ENCODE peak calls at places on chromosome 19, in seven cellular contexts. One of them, this sample, is unnamed.

GRCh38 chr19:18319591-18320135 is 3.2 kb downstream of the LSM4 start:
- DNase-seq in amniotic epithelial cell: no peak
- DNase-seq in stimulated activated CD4-positive, alpha-beta T cell treated with anti-CD3 and anti-CD28 coated beads, Interleukin-2, amount 100 ng/mL, for 48 hours: no peak
- DNase-seq in AG09319: no peak
- DNase-seq in activated CD4-positive, alpha-beta T cell treated with anti-CD3 and anti-CD28 coated beads, Interleukin-2, amount 50 U/mL, for 24 hours: no peak
- DNase-seq in NCI-H1092 treated with DMSO at 0.1 percent for 48 hours: no peak
- DNase-seq in adrenal gland: peak
- DNase-seq in this sample: no peak

GRCh38 chr19:39941615-39942507 is 7.4 kb upstream of the FCGBP start:
- DNase-seq in activated CD4-positive, alpha-beta T cell treated with anti-CD3 and anti-CD28 coated beads, Interleukin-2, amount 50 U/mL, for 24 hours: peak
- DNase-seq in NCI-H1092 treated with DMSO at 0.1 percent for 48 hours: no peak
- DNase-seq in AG09319: no peak
- DNase-seq in adrenal gland: no peak
- DNase-seq in stimulated activated CD4-positive, alpha-beta T cell treated with anti-CD3 and anti-CD28 coated beads, Interleukin-2, amount 100 ng/mL, for 48 hours: no peak
- DNase-seq in amniotic epithelial cell: no peak
- DNase-seq in this sample: no peak

GRCh38 chr19:45547211-45547770 is 37.3 kb downstream of the OPA3 start:
- DNase-seq in stimulated activated CD4-positive, alpha-beta T cell treated with anti-CD3 and anti-CD28 coated beads, Interleukin-2, amount 100 ng/mL, for 48 hours: no peak
- DNase-seq in AG09319: no peak
- DNase-seq in adrenal gland: no peak
- DNase-seq in activated CD4-positive, alpha-beta T cell treated with anti-CD3 and anti-CD28 coated beads, Interleukin-2, amount 50 U/mL, for 24 hours: no peak
- DNase-seq in NCI-H1092 treated with DMSO at 0.1 percent for 48 hours: no peak
- DNase-seq in amniotic epithelial cell: no peak
- DNase-seq in this sample: no peak

GRCh38 chr19:13001166-13001501 is 5.9 kb downstream of the NFIX start:
- DNase-seq in amniotic epithelial cell: no peak
- DNase-seq in activated CD4-positive, alpha-beta T cell treated with anti-CD3 and anti-CD28 coated beads, Interleukin-2, amount 50 U/mL, for 24 hours: no peak
- DNase-seq in stimulated activated CD4-positive, alpha-beta T cell treated with anti-CD3 and anti-CD28 coated beads, Interleukin-2, amount 100 ng/mL, for 48 hours: no peak
- DNase-seq in AG09319: no peak
- DNase-seq in adrenal gland: no peak
- DNase-seq in NCI-H1092 treated with DMSO at 0.1 percent for 48 hours: no peak
- DNase-seq in this sample: peak

GRCh38 chr19:14471436-14472187 is 3.5 kb downstream of the PTGER1 start:
- DNase-seq in AG09319: no peak
- DNase-seq in activated CD4-positive, alpha-beta T cell treated with anti-CD3 and anti-CD28 coated beads, Interleukin-2, amount 50 U/mL, for 24 hours: no peak
- DNase-seq in stimulated activated CD4-positive, alpha-beta T cell treated with anti-CD3 and anti-CD28 coated beads, Interleukin-2, amount 100 ng/mL, for 48 hours: no peak
- DNase-seq in adrenal gland: no peak
- DNase-seq in amniotic epithelial cell: no peak
- DNase-seq in NCI-H1092 treated with DMSO at 0.1 percent for 48 hours: no peak
- DNase-seq in this sample: no peak

GRCh38 chr19:39359026-39359425 is 16.8 kb downstream of the SAMD4B start:
- DNase-seq in amniotic epithelial cell: no peak
- DNase-seq in NCI-H1092 treated with DMSO at 0.1 percent for 48 hours: no peak
- DNase-seq in adrenal gland: no peak
- DNase-seq in activated CD4-positive, alpha-beta T cell treated with anti-CD3 and anti-CD28 coated beads, Interleukin-2, amount 50 U/mL, for 24 hours: no peak
- DNase-seq in AG09319: no peak
- DNase-seq in stimulated activated CD4-positive, alpha-beta T cell treated with anti-CD3 and anti-CD28 coated beads, Interleukin-2, amount 100 ng/mL, for 48 hours: no peak
- DNase-seq in this sample: no peak

GRCh38 chr19:51097166-51097736 is 11.0 kb downstream of the CTU1 start:
- DNase-seq in activated CD4-positive, alpha-beta T cell treated with anti-CD3 and anti-CD28 coated beads, Interleukin-2, amount 50 U/mL, for 24 hours: peak
- DNase-seq in AG09319: no peak
- DNase-seq in amniotic epithelial cell: peak
- DNase-seq in adrenal gland: peak
- DNase-seq in NCI-H1092 treated with DMSO at 0.1 percent for 48 hours: no peak
- DNase-seq in stimulated activated CD4-positive, alpha-beta T cell treated with anti-CD3 and anti-CD28 coated beads, Interleukin-2, amount 100 ng/mL, for 48 hours: peak
- DNase-seq in this sample: peak

GRCh38 chr19:52590728-52591127 is 20.6 kb downstream of the ZNF701 start:
- DNase-seq in NCI-H1092 treated with DMSO at 0.1 percent for 48 hours: no peak
- DNase-seq in AG09319: no peak
- DNase-seq in activated CD4-positive, alpha-beta T cell treated with anti-CD3 and anti-CD28 coated beads, Interleukin-2, amount 50 U/mL, for 24 hours: no peak
- DNase-seq in amniotic epithelial cell: no peak
- DNase-seq in stimulated activated CD4-positive, alpha-beta T cell treated with anti-CD3 and anti-CD28 coated beads, Interleukin-2, amount 100 ng/mL, for 48 hours: no peak
- DNase-seq in adrenal gland: no peak
- DNase-seq in this sample: no peak

GRCh38 chr19:45972081-45972943 is 1.4 kb downstream of the NOVA2 start:
- DNase-seq in amniotic epithelial cell: no peak
- DNase-seq in AG09319: no peak
- DNase-seq in stimulated activated CD4-positive, alpha-beta T cell treated with anti-CD3 and anti-CD28 coated beads, Interleukin-2, amount 100 ng/mL, for 48 hours: peak
- DNase-seq in NCI-H1092 treated with DMSO at 0.1 percent for 48 hours: no peak
- DNase-seq in adrenal gland: no peak
- DNase-seq in activated CD4-positive, alpha-beta T cell treated with anti-CD3 and anti-CD28 coated beads, Interleukin-2, amount 50 U/mL, for 24 hours: no peak
- DNase-seq in this sample: no peak

GRCh38 chr19:13102666-13103584 is at the start of gene LYL1:
- DNase-seq in adrenal gland: peak
- DNase-seq in AG09319: no peak
- DNase-seq in amniotic epithelial cell: peak
- DNase-seq in NCI-H1092 treated with DMSO at 0.1 percent for 48 hours: no peak
- DNase-seq in activated CD4-positive, alpha-beta T cell treated with anti-CD3 and anti-CD28 coated beads, Interleukin-2, amount 50 U/mL, for 24 hours: no peak
- DNase-seq in stimulated activated CD4-positive, alpha-beta T cell treated with anti-CD3 and anti-CD28 coated beads, Interleukin-2, amount 100 ng/mL, for 48 hours: peak
- DNase-seq in this sample: peak

GRCh38 chr19:1265611-1266115 is 3.5 kb upstream of the CIRBP start:
- DNase-seq in amniotic epithelial cell: no peak
- DNase-seq in AG09319: no peak
- DNase-seq in stimulated activated CD4-positive, alpha-beta T cell treated with anti-CD3 and anti-CD28 coated beads, Interleukin-2, amount 100 ng/mL, for 48 hours: no peak
- DNase-seq in adrenal gland: peak
- DNase-seq in activated CD4-positive, alpha-beta T cell treated with anti-CD3 and anti-CD28 coated beads, Interleukin-2, amount 50 U/mL, for 24 hours: no peak
- DNase-seq in NCI-H1092 treated with DMSO at 0.1 percent for 48 hours: no peak
- DNase-seq in this sample: peak

GRCh38 chr19:12333162-12334159 is at the start of gene ZNF563:
- DNase-seq in amniotic epithelial cell: peak
- DNase-seq in NCI-H1092 treated with DMSO at 0.1 percent for 48 hours: peak
- DNase-seq in stimulated activated CD4-positive, alpha-beta T cell treated with anti-CD3 and anti-CD28 coated beads, Interleukin-2, amount 100 ng/mL, for 48 hours: peak
- DNase-seq in activated CD4-positive, alpha-beta T cell treated with anti-CD3 and anti-CD28 coated beads, Interleukin-2, amount 50 U/mL, for 24 hours: peak
- DNase-seq in adrenal gland: peak
- DNase-seq in AG09319: peak
- DNase-seq in this sample: peak

GRCh38 chr19:42111384-42111783 is 20.9 kb downstream of the POU2F2 start:
- DNase-seq in AG09319: no peak
- DNase-seq in amniotic epithelial cell: peak
- DNase-seq in adrenal gland: no peak
- DNase-seq in NCI-H1092 treated with DMSO at 0.1 percent for 48 hours: no peak
- DNase-seq in activated CD4-positive, alpha-beta T cell treated with anti-CD3 and anti-CD28 coated beads, Interleukin-2, amount 50 U/mL, for 24 hours: no peak
- DNase-seq in stimulated activated CD4-positive, alpha-beta T cell treated with anti-CD3 and anti-CD28 coated beads, Interleukin-2, amount 100 ng/mL, for 48 hours: no peak
- DNase-seq in this sample: no peak

GRCh38 chr19:42352893-42353259 is 27.4 kb downstream of the MEGF8 start:
- DNase-seq in adrenal gland: no peak
- DNase-seq in stimulated activated CD4-positive, alpha-beta T cell treated with anti-CD3 and anti-CD28 coated beads, Interleukin-2, amount 100 ng/mL, for 48 hours: no peak
- DNase-seq in AG09319: no peak
- DNase-seq in activated CD4-positive, alpha-beta T cell treated with anti-CD3 and anti-CD28 coated beads, Interleukin-2, amount 50 U/mL, for 24 hours: no peak
- DNase-seq in amniotic epithelial cell: no peak
- DNase-seq in NCI-H1092 treated with DMSO at 0.1 percent for 48 hours: no peak
- DNase-seq in this sample: no peak

GRCh38 chr19:6021878-6022569 is 44.1 kb upstream of the RANBP3 start:
- DNase-seq in adrenal gland: peak
- DNase-seq in NCI-H1092 treated with DMSO at 0.1 percent for 48 hours: peak
- DNase-seq in stimulated activated CD4-positive, alpha-beta T cell treated with anti-CD3 and anti-CD28 coated beads, Interleukin-2, amount 100 ng/mL, for 48 hours: peak
- DNase-seq in activated CD4-positive, alpha-beta T cell treated with anti-CD3 and anti-CD28 coated beads, Interleukin-2, amount 50 U/mL, for 24 hours: peak
- DNase-seq in amniotic epithelial cell: peak
- DNase-seq in AG09319: peak
- DNase-seq in this sample: peak

GRCh38 chr19:41784337-41785239 is 11.8 kb upstream of the CEACAM3 start:
- DNase-seq in adrenal gland: no peak
- DNase-seq in stimulated activated CD4-positive, alpha-beta T cell treated with anti-CD3 and anti-CD28 coated beads, Interleukin-2, amount 100 ng/mL, for 48 hours: no peak
- DNase-seq in activated CD4-positive, alpha-beta T cell treated with anti-CD3 and anti-CD28 coated beads, Interleukin-2, amount 50 U/mL, for 24 hours: no peak
- DNase-seq in amniotic epithelial cell: no peak
- DNase-seq in AG09319: no peak
- DNase-seq in NCI-H1092 treated with DMSO at 0.1 percent for 48 hours: no peak
- DNase-seq in this sample: no peak

GRCh38 chr19:51122112-51122981 is 2.4 kb upstream of the SIGLEC9 start:
- DNase-seq in activated CD4-positive, alpha-beta T cell treated with anti-CD3 and anti-CD28 coated beads, Interleukin-2, amount 50 U/mL, for 24 hours: no peak
- DNase-seq in amniotic epithelial cell: peak
- DNase-seq in adrenal gland: no peak
- DNase-seq in stimulated activated CD4-positive, alpha-beta T cell treated with anti-CD3 and anti-CD28 coated beads, Interleukin-2, amount 100 ng/mL, for 48 hours: no peak
- DNase-seq in AG09319: no peak
- DNase-seq in NCI-H1092 treated with DMSO at 0.1 percent for 48 hours: no peak
- DNase-seq in this sample: no peak

GRCh38 chr19:18839465-18840287 is 7.9 kb downstream of the UPF1 start:
- DNase-seq in adrenal gland: peak
- DNase-seq in stimulated activated CD4-positive, alpha-beta T cell treated with anti-CD3 and anti-CD28 coated beads, Interleukin-2, amount 100 ng/mL, for 48 hours: no peak
- DNase-seq in activated CD4-positive, alpha-beta T cell treated with anti-CD3 and anti-CD28 coated beads, Interleukin-2, amount 50 U/mL, for 24 hours: no peak
- DNase-seq in AG09319: no peak
- DNase-seq in amniotic epithelial cell: peak
- DNase-seq in NCI-H1092 treated with DMSO at 0.1 percent for 48 hours: no peak
- DNase-seq in this sample: no peak

GRCh38 chr19:10701955-10702307 is 692 bp downstream of the QTRT1 start:
- DNase-seq in adrenal gland: no peak
- DNase-seq in stimulated activated CD4-positive, alpha-beta T cell treated with anti-CD3 and anti-CD28 coated beads, Interleukin-2, amount 100 ng/mL, for 48 hours: no peak
- DNase-seq in NCI-H1092 treated with DMSO at 0.1 percent for 48 hours: peak
- DNase-seq in activated CD4-positive, alpha-beta T cell treated with anti-CD3 and anti-CD28 coated beads, Interleukin-2, amount 50 U/mL, for 24 hours: no peak
- DNase-seq in AG09319: no peak
- DNase-seq in amniotic epithelial cell: no peak
- DNase-seq in this sample: no peak

GRCh38 chr19:53768401-53768800 is 55.7 kb downstream of the NLRP12 start:
- DNase-seq in activated CD4-positive, alpha-beta T cell treated with anti-CD3 and anti-CD28 coated beads, Interleukin-2, amount 50 U/mL, for 24 hours: no peak
- DNase-seq in AG09319: no peak
- DNase-seq in adrenal gland: no peak
- DNase-seq in NCI-H1092 treated with DMSO at 0.1 percent for 48 hours: no peak
- DNase-seq in stimulated activated CD4-positive, alpha-beta T cell treated with anti-CD3 and anti-CD28 coated beads, Interleukin-2, amount 100 ng/mL, for 48 hours: no peak
- DNase-seq in amniotic epithelial cell: no peak
- DNase-seq in this sample: no peak

GRCh38 chr19:18023596-18024212 is 15.7 kb downstream of the ARRDC2 start:
- DNase-seq in adrenal gland: peak
- DNase-seq in stimulated activated CD4-positive, alpha-beta T cell treated with anti-CD3 and anti-CD28 coated beads, Interleukin-2, amount 100 ng/mL, for 48 hours: no peak
- DNase-seq in amniotic epithelial cell: no peak
- DNase-seq in NCI-H1092 treated with DMSO at 0.1 percent for 48 hours: no peak
- DNase-seq in AG09319: no peak
- DNase-seq in activated CD4-positive, alpha-beta T cell treated with anti-CD3 and anti-CD28 coated beads, Interleukin-2, amount 50 U/mL, for 24 hours: no peak
- DNase-seq in this sample: peak

GRCh38 chr19:50205681-50206138 is 2.3 kb downstream of the MYH14 start:
- DNase-seq in NCI-H1092 treated with DMSO at 0.1 percent for 48 hours: no peak
- DNase-seq in activated CD4-positive, alpha-beta T cell treated with anti-CD3 and anti-CD28 coated beads, Interleukin-2, amount 50 U/mL, for 24 hours: no peak
- DNase-seq in AG09319: no peak
- DNase-seq in adrenal gland: no peak
- DNase-seq in stimulated activated CD4-positive, alpha-beta T cell treated with anti-CD3 and anti-CD28 coated beads, Interleukin-2, amount 100 ng/mL, for 48 hours: no peak
- DNase-seq in amniotic epithelial cell: no peak
- DNase-seq in this sample: no peak

GRCh38 chr19:31289381-31289880 is 59.8 kb downstream of the TSHZ3 start:
- DNase-seq in stimulated activated CD4-positive, alpha-beta T cell treated with anti-CD3 and anti-CD28 coated beads, Interleukin-2, amount 100 ng/mL, for 48 hours: no peak
- DNase-seq in adrenal gland: no peak
- DNase-seq in NCI-H1092 treated with DMSO at 0.1 percent for 48 hours: no peak
- DNase-seq in activated CD4-positive, alpha-beta T cell treated with anti-CD3 and anti-CD28 coated beads, Interleukin-2, amount 50 U/mL, for 24 hours: no peak
- DNase-seq in AG09319: no peak
- DNase-seq in amniotic epithelial cell: no peak
- DNase-seq in this sample: no peak

GRCh38 chr19:12821761-12822160 is 12.6 kb downstream of the RTBDN start:
- DNase-seq in adrenal gland: no peak
- DNase-seq in AG09319: no peak
- DNase-seq in NCI-H1092 treated with DMSO at 0.1 percent for 48 hours: no peak
- DNase-seq in stimulated activated CD4-positive, alpha-beta T cell treated with anti-CD3 and anti-CD28 coated beads, Interleukin-2, amount 100 ng/mL, for 48 hours: no peak
- DNase-seq in amniotic epithelial cell: no peak
- DNase-seq in activated CD4-positive, alpha-beta T cell treated with anti-CD3 and anti-CD28 coated beads, Interleukin-2, amount 50 U/mL, for 24 hours: no peak
- DNase-seq in this sample: no peak

GRCh38 chr19:9306443-9306842 is 3.2 kb downstream of the ZNF699 start:
- DNase-seq in AG09319: no peak
- DNase-seq in stimulated activated CD4-positive, alpha-beta T cell treated with anti-CD3 and anti-CD28 coated beads, Interleukin-2, amount 100 ng/mL, for 48 hours: no peak
- DNase-seq in amniotic epithelial cell: peak
- DNase-seq in adrenal gland: no peak
- DNase-seq in activated CD4-positive, alpha-beta T cell treated with anti-CD3 and anti-CD28 coated beads, Interleukin-2, amount 50 U/mL, for 24 hours: no peak
- DNase-seq in NCI-H1092 treated with DMSO at 0.1 percent for 48 hours: no peak
- DNase-seq in this sample: no peak

GRCh38 chr19:38656171-38656981 is 8.9 kb downstream of the ACTN4 start:
- DNase-seq in activated CD4-positive, alpha-beta T cell treated with anti-CD3 and anti-CD28 coated beads, Interleukin-2, amount 50 U/mL, for 24 hours: peak
- DNase-seq in AG09319: no peak
- DNase-seq in amniotic epithelial cell: peak
- DNase-seq in NCI-H1092 treated with DMSO at 0.1 percent for 48 hours: no peak
- DNase-seq in adrenal gland: no peak
- DNase-seq in stimulated activated CD4-positive, alpha-beta T cell treated with anti-CD3 and anti-CD28 coated beads, Interleukin-2, amount 100 ng/mL, for 48 hours: no peak
- DNase-seq in this sample: no peak

GRCh38 chr19:13881692-13882418 is 4.9 kb downstream of the NANOS3 start:
- DNase-seq in adrenal gland: no peak
- DNase-seq in amniotic epithelial cell: no peak
- DNase-seq in AG09319: no peak
- DNase-seq in NCI-H1092 treated with DMSO at 0.1 percent for 48 hours: no peak
- DNase-seq in stimulated activated CD4-positive, alpha-beta T cell treated with anti-CD3 and anti-CD28 coated beads, Interleukin-2, amount 100 ng/mL, for 48 hours: peak
- DNase-seq in activated CD4-positive, alpha-beta T cell treated with anti-CD3 and anti-CD28 coated beads, Interleukin-2, amount 50 U/mL, for 24 hours: peak
- DNase-seq in this sample: no peak

GRCh38 chr19:30920238-30920637 is 429.0 kb downstream of the TSHZ3 start:
- DNase-seq in activated CD4-positive, alpha-beta T cell treated with anti-CD3 and anti-CD28 coated beads, Interleukin-2, amount 50 U/mL, for 24 hours: no peak
- DNase-seq in adrenal gland: no peak
- DNase-seq in NCI-H1092 treated with DMSO at 0.1 percent for 48 hours: no peak
- DNase-seq in stimulated activated CD4-positive, alpha-beta T cell treated with anti-CD3 and anti-CD28 coated beads, Interleukin-2, amount 100 ng/mL, for 48 hours: no peak
- DNase-seq in amniotic epithelial cell: no peak
- DNase-seq in AG09319: no peak
- DNase-seq in this sample: no peak

GRCh38 chr19:54462713-54463530 is 656 bp downstream of the LENG9 start:
- DNase-seq in stimulated activated CD4-positive, alpha-beta T cell treated with anti-CD3 and anti-CD28 coated beads, Interleukin-2, amount 100 ng/mL, for 48 hours: peak
- DNase-seq in activated CD4-positive, alpha-beta T cell treated with anti-CD3 and anti-CD28 coated beads, Interleukin-2, amount 50 U/mL, for 24 hours: peak
- DNase-seq in adrenal gland: peak
- DNase-seq in NCI-H1092 treated with DMSO at 0.1 percent for 48 hours: no peak
- DNase-seq in amniotic epithelial cell: peak
- DNase-seq in AG09319: no peak
- DNase-seq in this sample: peak

GRCh38 chr19:49855676-49856573 is 5.0 kb downstream of the PTOV1 start:
- DNase-seq in AG09319: no peak
- DNase-seq in activated CD4-positive, alpha-beta T cell treated with anti-CD3 and anti-CD28 coated beads, Interleukin-2, amount 50 U/mL, for 24 hours: no peak
- DNase-seq in amniotic epithelial cell: no peak
- DNase-seq in stimulated activated CD4-positive, alpha-beta T cell treated with anti-CD3 and anti-CD28 coated beads, Interleukin-2, amount 100 ng/mL, for 48 hours: no peak
- DNase-seq in adrenal gland: peak
- DNase-seq in NCI-H1092 treated with DMSO at 0.1 percent for 48 hours: no peak
- DNase-seq in this sample: peak

GRCh38 chr19:12723643-12724426 is at the start of gene TNPO2:
- DNase-seq in AG09319: no peak
- DNase-seq in activated CD4-positive, alpha-beta T cell treated with anti-CD3 and anti-CD28 coated beads, Interleukin-2, amount 50 U/mL, for 24 hours: peak
- DNase-seq in stimulated activated CD4-positive, alpha-beta T cell treated with anti-CD3 and anti-CD28 coated beads, Interleukin-2, amount 100 ng/mL, for 48 hours: peak
- DNase-seq in amniotic epithelial cell: peak
- DNase-seq in NCI-H1092 treated with DMSO at 0.1 percent for 48 hours: peak
- DNase-seq in adrenal gland: peak
- DNase-seq in this sample: peak

GRCh38 chr19:58575183-58576041 is 2.3 kb upstream of the MZF1 start:
- DNase-seq in NCI-H1092 treated with DMSO at 0.1 percent for 48 hours: no peak
- DNase-seq in amniotic epithelial cell: peak
- DNase-seq in activated CD4-positive, alpha-beta T cell treated with anti-CD3 and anti-CD28 coated beads, Interleukin-2, amount 50 U/mL, for 24 hours: peak
- DNase-seq in adrenal gland: peak
- DNase-seq in AG09319: peak
- DNase-seq in stimulated activated CD4-positive, alpha-beta T cell treated with anti-CD3 and anti-CD28 coated beads, Interleukin-2, amount 100 ng/mL, for 48 hours: peak
- DNase-seq in this sample: peak

GRCh38 chr19:38351865-38352395 is 16.3 kb downstream of the CATSPERG start:
- DNase-seq in stimulated activated CD4-positive, alpha-beta T cell treated with anti-CD3 and anti-CD28 coated beads, Interleukin-2, amount 100 ng/mL, for 48 hours: no peak
- DNase-seq in AG09319: no peak
- DNase-seq in amniotic epithelial cell: no peak
- DNase-seq in NCI-H1092 treated with DMSO at 0.1 percent for 48 hours: no peak
- DNase-seq in adrenal gland: no peak
- DNase-seq in activated CD4-positive, alpha-beta T cell treated with anti-CD3 and anti-CD28 coated beads, Interleukin-2, amount 50 U/mL, for 24 hours: no peak
- DNase-seq in this sample: no peak

GRCh38 chr19:29798783-29799182 is 13.0 kb upstream of the CCNE1 start:
- DNase-seq in AG09319: no peak
- DNase-seq in activated CD4-positive, alpha-beta T cell treated with anti-CD3 and anti-CD28 coated beads, Interleukin-2, amount 50 U/mL, for 24 hours: no peak
- DNase-seq in amniotic epithelial cell: peak
- DNase-seq in NCI-H1092 treated with DMSO at 0.1 percent for 48 hours: no peak
- DNase-seq in adrenal gland: no peak
- DNase-seq in stimulated activated CD4-positive, alpha-beta T cell treated with anti-CD3 and anti-CD28 coated beads, Interleukin-2, amount 100 ng/mL, for 48 hours: no peak
- DNase-seq in this sample: no peak

GRCh38 chr19:29308977-29309520 is 96.1 kb upstream of the UQCRFS1 start:
- DNase-seq in amniotic epithelial cell: no peak
- DNase-seq in AG09319: no peak
- DNase-seq in activated CD4-positive, alpha-beta T cell treated with anti-CD3 and anti-CD28 coated beads, Interleukin-2, amount 50 U/mL, for 24 hours: no peak
- DNase-seq in NCI-H1092 treated with DMSO at 0.1 percent for 48 hours: peak
- DNase-seq in adrenal gland: no peak
- DNase-seq in stimulated activated CD4-positive, alpha-beta T cell treated with anti-CD3 and anti-CD28 coated beads, Interleukin-2, amount 100 ng/mL, for 48 hours: no peak
- DNase-seq in this sample: no peak

GRCh38 chr19:54095136-54095858 is 5.3 kb downstream of the OSCAR start:
- DNase-seq in stimulated activated CD4-positive, alpha-beta T cell treated with anti-CD3 and anti-CD28 coated beads, Interleukin-2, amount 100 ng/mL, for 48 hours: no peak
- DNase-seq in NCI-H1092 treated with DMSO at 0.1 percent for 48 hours: no peak
- DNase-seq in AG09319: no peak
- DNase-seq in adrenal gland: no peak
- DNase-seq in amniotic epithelial cell: no peak
- DNase-seq in activated CD4-positive, alpha-beta T cell treated with anti-CD3 and anti-CD28 coated beads, Interleukin-2, amount 50 U/mL, for 24 hours: no peak
- DNase-seq in this sample: no peak

GRCh38 chr19:12478234-12478941 is 6.2 kb downstream of the ZNF709 start:
- DNase-seq in amniotic epithelial cell: no peak
- DNase-seq in NCI-H1092 treated with DMSO at 0.1 percent for 48 hours: no peak
- DNase-seq in activated CD4-positive, alpha-beta T cell treated with anti-CD3 and anti-CD28 coated beads, Interleukin-2, amount 50 U/mL, for 24 hours: no peak
- DNase-seq in stimulated activated CD4-positive, alpha-beta T cell treated with anti-CD3 and anti-CD28 coated beads, Interleukin-2, amount 100 ng/mL, for 48 hours: no peak
- DNase-seq in adrenal gland: no peak
- DNase-seq in AG09319: no peak
- DNase-seq in this sample: no peak